ENCODE peak calls at places on chromosome 12, in six cellular contexts. H is activated CD8-positive, alpha-beta T cell treated with anti-CD3 and anti-CD28 coated beads, Interleukin-2, amount 10 ng/mL, durations not matched to agents 7 days and 5 days; M is COLO829; T is stimulated activated CD8-positive, alpha-beta memory T cell treated with anti-CD3 and anti-CD28 coated beads, Interleukin-4, amount 100 ng/mL, for 48 hours; Q is bronchial epithelial cell; X is HEK293T. K is an unnamed sample.

GRCh38 chr12:41980390-41980789 is 164.3 kb downstream of the GXYLT1 start:
- DNase-seq in H (no peak), M (no peak), T (no peak), Q (no peak), X (no peak), K (no peak)

GRCh38 chr12:54650409-54650808 is 2.2 kb upstream of the DCD start:
- DNase-seq in H (no peak), M (no peak), T (no peak), Q (peak), X (no peak), K (peak)

GRCh38 chr12:50509009-50509663 is 4.4 kb downstream of the DIP2B start:
- DNase-seq in H (no peak), M (no peak), T (no peak), Q (peak), X (no peak), K (no peak)

GRCh38 chr12:94769040-94769420 is 118.7 kb upstream of the TMCC3 start:
- DNase-seq in H (no peak), M (no peak), T (no peak), Q (no peak), X (no peak), K (no peak)

GRCh38 chr12:94235894-94236293 is 87.5 kb downstream of the PLXNC1 start:
- DNase-seq in H (no peak), M (no peak), T (no peak), Q (no peak), X (peak), K (no peak)

GRCh38 chr12:14216405-14217294 is 148.8 kb upstream of the ATF7IP start:
- DNase-seq in H (no peak), M (no peak), T (peak), Q (peak), X (no peak), K (no peak)

GRCh38 chr12:48601013-48601756 is 31.3 kb upstream of the LALBA start:
- DNase-seq in H (no peak), M (no peak), T (no peak), Q (peak), X (no peak), K (peak)

GRCh38 chr12:87667378-87667777 is 361.8 kb downstream of the C12orf50 start:
- DNase-seq in H (no peak), M (peak), T (no peak), Q (peak), X (no peak), K (peak)

GRCh38 chr12:15712823-15713663 is 76.1 kb downstream of the EPS8 start:
- DNase-seq in H (no peak), M (no peak), T (no peak), Q (peak), X (no peak), K (no peak)

GRCh38 chr12:30448038-30448437 is 247.6 kb downstream of the IPO8 start:
- DNase-seq in H (no peak), M (no peak), T (no peak), Q (no peak), X (no peak), K (no peak)

GRCh38 chr12:53097564-53098353 is at the start of gene IGFBP6:
- DNase-seq in H (peak), M (no peak), T (peak), Q (peak), X (peak), K (peak)

GRCh38 chr12:117134059-117134458 is 34.8 kb upstream of the TESC start:
- DNase-seq in H (peak), M (no peak), T (peak), Q (no peak), X (no peak), K (no peak)

GRCh38 chr12:13195848-13196301 is 651 bp upstream of the EMP1 start:
- DNase-seq in H (no peak), M (no peak), T (no peak), Q (no peak), X (no peak), K (no peak)

GRCh38 chr12:89060133-89060532 is 292.2 kb downstream of the DUSP6 start:
- DNase-seq in H (no peak), M (no peak), T (no peak), Q (no peak), X (no peak), K (no peak)

GRCh38 chr12:53097207-53097563 is 282 bp upstream of the IGFBP6 start:
- DNase-seq in H (no peak), M (no peak), T (no peak), Q (no peak), X (no peak), K (peak)

GRCh38 chr12:54046809-54047159 is 6.9 kb upstream of the HOXC4 start:
- DNase-seq in H (no peak), M (no peak), T (no peak), Q (no peak), X (no peak), K (no peak)

GRCh38 chr12:104566244-104566993 is 109.7 kb downstream of the CHST11 start:
- DNase-seq in H (no peak), M (no peak), T (peak), Q (no peak), X (no peak), K (no peak)

GRCh38 chr12:122894173-122895121 is 1.5 kb downstream of the VPS37B start:
- DNase-seq in H (no peak), M (no peak), T (no peak), Q (peak), X (no peak), K (peak)

GRCh38 chr12:16756833-16757552 is 151.0 kb upstream of the LMO3 start:
- DNase-seq in H (no peak), M (no peak), T (no peak), Q (no peak), X (no peak), K (no peak)

GRCh38 chr12:48388938-48389337 is 38.2 kb upstream of the ZNF641 start:
- DNase-seq in H (no peak), M (no peak), T (no peak), Q (peak), X (no peak), K (peak)

GRCh38 chr12:52260351-52261210 is 13.9 kb upstream of the KRT86 start:
- DNase-seq in H (peak), M (no peak), T (no peak), Q (no peak), X (peak), K (peak)

GRCh38 chr12:3491938-3492867 is 1.2 kb downstream of the PRMT8 start:
- DNase-seq in H (peak), M (peak), T (peak), Q (peak), X (peak), K (peak)

GRCh38 chr12:120639771-120640721 is at the start of gene CABP1:
- DNase-seq in H (peak), M (no peak), T (peak), Q (no peak), X (peak), K (no peak)